ENCODE peak calls at places on chromosomes 13 and 19, in four cellular contexts. D is myocyte, R is EL, Z is lung. E is an unnamed sample.
A peak's percentile ranks its signal among the peaks of the same experiment; 100 is the strongest.

GRCh38 chr19:56312787-56313343 is 1.8 kb downstream of the ZSCAN5A start:
- DNase-seq in Z (no peak), D (no peak), R (no peak), E (no peak)

GRCh38 chr13:30159446-30159839 is 147.9 kb downstream of the KATNAL1 start:
- DNase-seq in D (peak; percentile 83), R (peak; percentile 91), Z (no peak), E (no peak)

GRCh38 chr13:85148009-85148408 is 651.2 kb downstream of the SLITRK6 start:
- DNase-seq in Z (no peak), D (no peak), R (no peak), E (no peak)

GRCh38 chr19:19943848-19944582 is 43.3 kb downstream of the ZNF93 start:
- DNase-seq in Z (no peak), R (no peak), D (no peak), E (no peak)

GRCh38 chr13:65932587-65933239 is 1297.4 kb downstream of the PCDH9 start:
- DNase-seq in D (peak; percentile 16), R (peak; percentile 80), Z (no peak), E (no peak)

GRCh38 chr13:26502826-26503225 is 54.7 kb upstream of the WASF3 start:
- DNase-seq in Z (no peak), R (peak; percentile 76), D (peak; percentile 53), E (no peak)

GRCh38 chr13:99446242-99446641 is 55.0 kb upstream of the TM9SF2 start:
- DNase-seq in R (no peak), D (no peak), Z (no peak), E (no peak)

GRCh38 chr13:66994097-66994496 is 236.0 kb downstream of the PCDH9 start:
- DNase-seq in R (peak; percentile 2), D (peak; percentile 94), Z (peak; percentile 66), E (peak; percentile 75)

GRCh38 chr19:13610042-13610691 is 103.9 kb upstream of the CACNA1A start:
- DNase-seq in Z (no peak), D (no peak), R (no peak), E (no peak)

GRCh38 chr13:43095771-43096719 is 72.7 kb downstream of the DNAJC15 start:
- DNase-seq in R (peak; percentile 23), D (no peak), Z (no peak), E (no peak)

GRCh38 chr19:29040291-29040690 is 172.7 kb downstream of the UQCRFS1 start:
- DNase-seq in D (no peak), Z (no peak), R (no peak), E (no peak)

GRCh38 chr13:38688674-38689073 is 1.8 kb downstream of the FREM2 start:
- DNase-seq in D (no peak), Z (no peak), R (no peak), E (no peak)

GRCh38 chr13:87123987-87124784 is 547.0 kb upstream of the SLITRK5 start:
- DNase-seq in D (peak; percentile 100), Z (no peak), R (peak; percentile 0), E (no peak)

GRCh38 chr19:15124572-15125231 is 17.5 kb downstream of the SYDE1 start:
- DNase-seq in Z (no peak), D (no peak), R (no peak), E (no peak)

GRCh38 chr13:35479223-35479536 is 2.7 kb upstream of the MAB21L1 start:
- DNase-seq in Z (no peak), D (no peak), R (peak; percentile 78), E (no peak)

GRCh38 chr19:677201-677600 is 1.0 kb downstream of the FSTL3 start:
- DNase-seq in D (peak; percentile 81), Z (peak; percentile 68), R (peak; percentile 89), E (no peak)

GRCh38 chr19:38683393-38684077 is 36.1 kb downstream of the ACTN4 start:
- DNase-seq in D (peak; percentile 88), Z (peak; percentile 91), R (peak; percentile 93), E (no peak)

GRCh38 chr13:111951982-111952565 is 114.9 kb upstream of the SOX1 start:
- DNase-seq in R (no peak), Z (no peak), D (no peak), E (no peak)

GRCh38 chr19:50203281-50204080 is at the start of gene MYH14:
- DNase-seq in Z (peak; percentile 88), D (no peak), R (no peak), E (no peak)

GRCh38 chr19:46571495-46571894 is 29.6 kb upstream of the CALM3 start:
- DNase-seq in R (no peak), D (peak; percentile 9), Z (no peak), E (no peak)

GRCh38 chr13:91845612-91846011 is 447.2 kb downstream of the GPC5 start:
- DNase-seq in R (no peak), Z (no peak), D (no peak), E (no peak)

GRCh38 chr19:14002571-14003278 is 3.4 kb downstream of the RFX1 start:
- DNase-seq in Z (no peak), D (peak; percentile 26), R (no peak), E (no peak)

GRCh38 chr19:42081584-42082258 is 5.8 kb downstream of the ZNF574 start:
- DNase-seq in D (peak; percentile 32), Z (no peak), R (peak; percentile 58), E (no peak)

GRCh38 chr19:10226376-10227214 is 4.5 kb downstream of the S1PR2 start:
- DNase-seq in R (peak; percentile 70), D (no peak), Z (peak; percentile 70), E (peak; percentile 92)

GRCh38 chr13:51923983-51924539 is 62.3 kb downstream of the CCDC70 start:
- DNase-seq in Z (no peak), R (no peak), D (no peak), E (no peak)

GRCh38 chr19:56566904-56567273 is 379 bp upstream of the ZNF470 start:
- DNase-seq in D (no peak), Z (peak; percentile 58), R (peak; percentile 47), E (no peak)

GRCh38 chr19:7556696-7557315 is 21.3 kb downstream of the PNPLA6 start:
- DNase-seq in D (no peak), Z (no peak), R (no peak), E (no peak)

GRCh38 chr13:44622259-44622658 is 46.1 kb upstream of the TSC22D1 start:
- DNase-seq in R (no peak), D (no peak), Z (no peak), E (no peak)

GRCh38 chr13:22451345-22451744 is 729.4 kb upstream of the SGCG start:
- DNase-seq in R (no peak), D (peak; percentile 96), Z (no peak), E (no peak)

GRCh38 chr13:101217086-101217485 is 199.2 kb downstream of the NALCN start:
- DNase-seq in R (no peak), Z (no peak), D (no peak), E (no peak)

GRCh38 chr13:73060251-73061160 is 1.7 kb downstream of the KLF5 start:
- DNase-seq in Z (no peak), D (peak; percentile 98), R (peak; percentile 76), E (no peak)